ENCODE peak calls at places on chromosome 7, in ten cellular contexts. One of them, this sample, is unnamed.

GRCh38 chr7:16004661-16005060 is 318.2 kb upstream of the MEOX2 start:
- DNase-seq in body of pancreas: no peak
- DNase-seq in HCT116: no peak
- DNase-seq in transverse colon: no peak
- DNase-seq in IMR-90: no peak
- DNase-seq in stomach: no peak
- DNase-seq in tibial nerve: no peak
- DNase-seq in A549: no peak
- DNase-seq in breast epithelium: no peak
- DNase-seq in Peyer's patch: no peak
- DNase-seq in this sample: no peak

GRCh38 chr7:37916673-37917660 is at the start of gene SFRP4:
- DNase-seq in body of pancreas: peak
- DNase-seq in HCT116: peak
- DNase-seq in transverse colon: peak
- DNase-seq in IMR-90: peak
- DNase-seq in stomach: no peak
- DNase-seq in tibial nerve: peak
- DNase-seq in A549: peak
- DNase-seq in breast epithelium: no peak
- DNase-seq in Peyer's patch: no peak
- DNase-seq in this sample: peak

GRCh38 chr7:28774529-28775057 is 183.5 kb downstream of the TRIL start:
- DNase-seq in body of pancreas: no peak
- DNase-seq in HCT116: no peak
- DNase-seq in transverse colon: no peak
- DNase-seq in IMR-90: no peak
- DNase-seq in stomach: no peak
- DNase-seq in tibial nerve: no peak
- DNase-seq in A549: no peak
- DNase-seq in breast epithelium: no peak
- DNase-seq in Peyer's patch: no peak
- DNase-seq in this sample: no peak

GRCh38 chr7:123415625-123416024 is 118.8 kb downstream of the IQUB start:
- DNase-seq in body of pancreas: no peak
- DNase-seq in HCT116: no peak
- DNase-seq in transverse colon: no peak
- DNase-seq in IMR-90: no peak
- DNase-seq in stomach: no peak
- DNase-seq in tibial nerve: no peak
- DNase-seq in A549: no peak
- DNase-seq in breast epithelium: no peak
- DNase-seq in Peyer's patch: no peak
- DNase-seq in this sample: no peak

GRCh38 chr7:37284805-37285211 is 163.9 kb downstream of the ELMO1 start:
- DNase-seq in body of pancreas: peak
- DNase-seq in HCT116: peak
- DNase-seq in transverse colon: peak
- DNase-seq in IMR-90: no peak
- DNase-seq in stomach: no peak
- DNase-seq in tibial nerve: peak
- DNase-seq in A549: peak
- DNase-seq in breast epithelium: no peak
- DNase-seq in Peyer's patch: peak
- DNase-seq in this sample: peak

GRCh38 chr7:142899661-142900060 is 14.1 kb upstream of the TRPV6 start:
- DNase-seq in body of pancreas: no peak
- DNase-seq in HCT116: no peak
- DNase-seq in transverse colon: no peak
- DNase-seq in IMR-90: no peak
- DNase-seq in stomach: no peak
- DNase-seq in tibial nerve: no peak
- DNase-seq in A549: no peak
- DNase-seq in breast epithelium: no peak
- DNase-seq in Peyer's patch: no peak
- DNase-seq in this sample: no peak

GRCh38 chr7:122770943-122771342 is 68.2 kb upstream of the RNF148 start:
- DNase-seq in body of pancreas: no peak
- DNase-seq in HCT116: no peak
- DNase-seq in transverse colon: no peak
- DNase-seq in IMR-90: no peak
- DNase-seq in stomach: no peak
- DNase-seq in tibial nerve: no peak
- DNase-seq in A549: no peak
- DNase-seq in breast epithelium: no peak
- DNase-seq in Peyer's patch: no peak
- DNase-seq in this sample: no peak

GRCh38 chr7:27202018-27202740 is 2.3 kb upstream of the HOXA13 start:
- DNase-seq in body of pancreas: no peak
- DNase-seq in HCT116: no peak
- DNase-seq in transverse colon: no peak
- DNase-seq in IMR-90: no peak
- DNase-seq in stomach: no peak
- DNase-seq in tibial nerve: no peak
- DNase-seq in A549: no peak
- DNase-seq in breast epithelium: peak
- DNase-seq in Peyer's patch: no peak
- DNase-seq in this sample: peak

GRCh38 chr7:155733582-155734444 is 78.5 kb downstream of the SHH start:
- DNase-seq in body of pancreas: no peak
- DNase-seq in HCT116: no peak
- DNase-seq in transverse colon: no peak
- DNase-seq in IMR-90: no peak
- DNase-seq in stomach: peak
- DNase-seq in tibial nerve: no peak
- DNase-seq in A549: no peak
- DNase-seq in breast epithelium: no peak
- DNase-seq in Peyer's patch: no peak
- DNase-seq in this sample: no peak

GRCh38 chr7:116511552-116512523 is 12.3 kb downstream of the CAV2 start:
- DNase-seq in body of pancreas: no peak
- DNase-seq in HCT116: peak
- DNase-seq in transverse colon: no peak
- DNase-seq in IMR-90: peak
- DNase-seq in stomach: no peak
- DNase-seq in tibial nerve: no peak
- DNase-seq in A549: peak
- DNase-seq in breast epithelium: peak
- DNase-seq in Peyer's patch: peak
- DNase-seq in this sample: peak

GRCh38 chr7:156935250-156935649 is 14.3 kb upstream of the NOM1 start:
- DNase-seq in body of pancreas: no peak
- DNase-seq in HCT116: no peak
- DNase-seq in transverse colon: no peak
- DNase-seq in IMR-90: peak
- DNase-seq in stomach: no peak
- DNase-seq in tibial nerve: no peak
- DNase-seq in A549: no peak
- DNase-seq in breast epithelium: no peak
- DNase-seq in Peyer's patch: no peak
- DNase-seq in this sample: peak

GRCh38 chr7:135169141-135169935 is 1.2 kb downstream of the CYREN start:
- DNase-seq in body of pancreas: peak
- DNase-seq in HCT116: peak
- DNase-seq in transverse colon: peak
- DNase-seq in IMR-90: peak
- DNase-seq in stomach: no peak
- DNase-seq in tibial nerve: no peak
- DNase-seq in A549: peak
- DNase-seq in breast epithelium: no peak
- DNase-seq in Peyer's patch: peak
- DNase-seq in this sample: peak

GRCh38 chr7:79604841-79605240 is 151.4 kb upstream of the MAGI2 start:
- DNase-seq in body of pancreas: no peak
- DNase-seq in HCT116: no peak
- DNase-seq in transverse colon: no peak
- DNase-seq in IMR-90: no peak
- DNase-seq in stomach: no peak
- DNase-seq in tibial nerve: no peak
- DNase-seq in A549: no peak
- DNase-seq in breast epithelium: no peak
- DNase-seq in Peyer's patch: no peak
- DNase-seq in this sample: no peak

GRCh38 chr7:7178906-7179305 is 3.4 kb upstream of the C1GALT1 start:
- DNase-seq in body of pancreas: no peak
- DNase-seq in HCT116: no peak
- DNase-seq in transverse colon: no peak
- DNase-seq in IMR-90: no peak
- DNase-seq in stomach: no peak
- DNase-seq in tibial nerve: no peak
- DNase-seq in A549: no peak
- DNase-seq in breast epithelium: no peak
- DNase-seq in Peyer's patch: no peak
- DNase-seq in this sample: no peak

GRCh38 chr7:26153246-26153822 is 1.3 kb downstream of the NFE2L3 start:
- DNase-seq in body of pancreas: no peak
- DNase-seq in HCT116: no peak
- DNase-seq in transverse colon: peak
- DNase-seq in IMR-90: no peak
- DNase-seq in stomach: no peak
- DNase-seq in tibial nerve: no peak
- DNase-seq in A549: no peak
- DNase-seq in breast epithelium: no peak
- DNase-seq in Peyer's patch: peak
- DNase-seq in this sample: no peak
- TF ChIP-seq CTCF in body of pancreas: no peak
- TF ChIP-seq CTCF in HCT116: no peak
- TF ChIP-seq CTCF in transverse colon: no peak
- TF ChIP-seq CTCF in IMR-90: no peak
- TF ChIP-seq CTCF in stomach: no peak
- TF ChIP-seq CTCF in tibial nerve: no peak
- TF ChIP-seq CTCF in A549: no peak
- TF ChIP-seq CTCF in breast epithelium: no peak
- TF ChIP-seq CTCF in Peyer's patch: no peak
- TF ChIP-seq CTCF in this sample: no peak

DNA sequence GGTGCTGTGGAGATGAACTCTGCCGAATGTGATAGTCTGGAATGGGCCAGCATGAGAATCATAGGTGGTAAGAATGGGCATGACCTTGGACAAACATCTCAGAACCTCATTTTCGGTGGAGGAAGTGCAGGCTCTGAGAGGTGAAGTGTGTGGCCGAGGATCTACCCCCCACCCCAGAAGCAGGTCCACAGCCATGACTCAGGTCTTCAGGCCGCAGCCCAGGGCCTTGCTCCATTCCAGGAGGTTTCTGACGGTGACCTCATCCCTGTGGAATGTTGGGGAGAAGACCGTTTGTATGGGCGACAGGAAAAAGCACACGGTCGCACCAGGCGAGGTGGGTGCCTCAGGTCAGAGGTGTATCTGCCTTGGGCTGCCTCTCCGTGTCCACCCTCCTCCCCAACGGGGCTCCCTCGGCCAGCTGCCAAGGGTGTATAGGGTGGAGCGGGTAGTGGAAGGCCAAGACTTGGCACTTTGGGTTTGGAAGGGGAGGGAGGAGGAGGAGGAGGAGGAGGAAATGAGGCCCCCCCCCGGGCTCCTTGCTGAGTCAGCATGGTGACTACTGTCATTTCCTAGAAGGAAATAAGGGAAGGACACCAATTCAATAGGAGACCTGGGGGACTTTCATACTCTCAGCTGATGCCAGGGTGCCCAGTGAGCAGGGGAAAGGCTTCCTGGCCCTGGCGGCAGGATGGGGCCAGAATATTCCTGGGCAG is 168.0 kb upstream of the RHEB start:
- DNase-seq in body of pancreas: peak
- DNase-seq in HCT116: peak
- DNase-seq in transverse colon: peak
- DNase-seq in IMR-90: peak
- DNase-seq in stomach: peak
- DNase-seq in tibial nerve: peak
- DNase-seq in A549: peak
- DNase-seq in breast epithelium: peak
- DNase-seq in Peyer's patch: no peak
- DNase-seq in this sample: peak
- TF ChIP-seq POLR2A in body of pancreas: peak
- TF ChIP-seq POLR2A in HCT116: no peak
- TF ChIP-seq POLR2A in transverse colon: no peak
- TF ChIP-seq POLR2A in IMR-90: no peak
- TF ChIP-seq POLR2A in stomach: no peak
- TF ChIP-seq POLR2A in tibial nerve: no peak
- TF ChIP-seq POLR2A in A549: no peak
- TF ChIP-seq POLR2A in breast epithelium: no peak
- TF ChIP-seq POLR2A in Peyer's patch: no peak
- TF ChIP-seq POLR2A in this sample: no peak

GRCh38 chr7:329691-330281 is 39.8 kb downstream of the FOXL3 start:
- DNase-seq in body of pancreas: peak
- DNase-seq in HCT116: no peak
- DNase-seq in transverse colon: peak
- DNase-seq in IMR-90: no peak
- DNase-seq in stomach: peak
- DNase-seq in tibial nerve: no peak
- DNase-seq in A549: no peak
- DNase-seq in breast epithelium: no peak
- DNase-seq in Peyer's patch: no peak
- DNase-seq in this sample: no peak
- H3K4me3 ChIP-seq in body of pancreas: no peak
- H3K4me3 ChIP-seq in HCT116: no peak
- H3K4me3 ChIP-seq in transverse colon: no peak
- H3K4me3 ChIP-seq in IMR-90: no peak
- H3K4me3 ChIP-seq in stomach: no peak
- H3K4me3 ChIP-seq in tibial nerve: no peak
- H3K4me3 ChIP-seq in A549: no peak
- H3K4me3 ChIP-seq in breast epithelium: no peak
- H3K4me3 ChIP-seq in Peyer's patch: no peak
- H3K4me3 ChIP-seq in this sample: no peak

DNA sequence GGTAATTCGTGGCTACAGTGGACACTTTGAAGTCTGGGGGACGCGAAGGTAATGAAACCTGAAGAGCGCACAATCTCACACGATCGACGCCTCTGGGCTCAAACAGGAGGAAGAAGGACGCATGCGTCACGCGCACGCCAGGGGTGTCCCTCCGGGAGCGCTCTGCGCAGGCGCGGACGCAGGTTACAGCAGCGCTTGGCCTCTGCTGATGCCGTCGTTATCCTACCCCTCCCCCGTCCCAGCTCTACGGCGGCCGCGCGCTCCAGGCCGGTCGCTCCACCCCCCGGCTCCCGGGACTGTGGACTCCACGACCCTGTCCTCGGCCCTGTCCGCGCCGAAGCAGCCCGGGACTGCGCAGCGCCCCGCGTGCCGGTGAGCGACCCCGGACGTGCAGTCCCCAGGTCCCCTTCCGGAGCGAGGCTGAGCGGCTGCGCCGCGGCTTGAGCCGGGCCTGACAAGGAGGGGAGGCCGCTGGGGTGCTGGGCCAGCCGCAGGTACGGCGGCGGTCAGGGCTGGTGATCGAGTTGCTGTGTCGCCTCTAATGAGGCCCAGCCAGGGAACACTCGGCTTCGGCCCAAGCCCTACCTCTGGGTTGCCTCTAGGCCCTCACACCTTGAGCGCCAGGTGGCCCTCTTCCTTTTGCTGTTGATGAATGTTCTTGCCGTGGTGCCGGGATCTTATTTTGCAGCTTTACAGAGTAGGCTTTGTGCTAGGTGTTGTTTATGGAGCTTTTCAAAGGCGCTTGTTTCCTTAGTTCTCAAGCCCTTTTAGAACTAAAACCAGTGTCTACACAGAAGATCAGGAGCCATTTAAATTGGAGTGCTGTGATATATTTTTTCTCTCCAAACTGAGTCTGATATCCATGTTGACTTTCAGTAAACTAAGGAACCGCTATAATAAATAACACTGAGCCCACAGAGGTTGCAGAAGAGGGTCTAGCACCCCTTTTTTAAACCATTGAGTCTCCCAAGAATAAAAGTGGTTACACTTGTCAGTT is at the start of gene TMEM106B:
- DNase-seq in body of pancreas: peak
- DNase-seq in HCT116: peak
- DNase-seq in transverse colon: peak
- DNase-seq in IMR-90: peak
- DNase-seq in stomach: peak
- DNase-seq in tibial nerve: peak
- DNase-seq in A549: peak
- DNase-seq in breast epithelium: peak
- DNase-seq in Peyer's patch: peak
- DNase-seq in this sample: peak
- TF ChIP-seq CTCF in body of pancreas: no peak
- TF ChIP-seq CTCF in HCT116: no peak
- TF ChIP-seq CTCF in transverse colon: no peak
- TF ChIP-seq CTCF in IMR-90: no peak
- TF ChIP-seq CTCF in stomach: no peak
- TF ChIP-seq CTCF in tibial nerve: peak
- TF ChIP-seq CTCF in A549: peak
- TF ChIP-seq CTCF in breast epithelium: no peak
- TF ChIP-seq CTCF in Peyer's patch: peak
- TF ChIP-seq CTCF in this sample: no peak

This sample was measured in adrenal gland.